ENCODE peak calls at places on chromosomes 2 and 18, in five cellular contexts. R is neuronal stem cell, B is left ventricle myocardium inferior, L is kidney, O is suprapubic skin. H is an unnamed sample. For H3K9me3, the result is how much of the 10 kb centered on the place peaks cover.

GRCh38 chr2:109364212-109364611 is 235.2 kb downstream of the SH3RF3 start:
- DNase-seq in R (no peak), O (no peak), L (no peak), B (no peak), H (no peak)

GRCh38 chr2:9984861-9985480 is 33.5 kb downstream of the GRHL1 start:
- DNase-seq in B (no peak), R (no peak), L (no peak), O (no peak), H (no peak)

GRCh38 chr18:3985030-3985429 is 470.1 kb downstream of the DLGAP1 start:
- DNase-seq in R (no peak), O (no peak), B (no peak), L (no peak), H (no peak)

GRCh38 chr18:77059294-77059916 is 73.2 kb downstream of the MBP start:
- DNase-seq in O (no peak), L (no peak), B (no peak), R (no peak), H (no peak)

GRCh38 chr2:127658146-127658545 is 12.2 kb downstream of the GPR17 start:
- DNase-seq in L (no peak), B (no peak), R (no peak), O (peak), H (no peak)

GRCh38 chr2:86541282-86541681 is 22.0 kb downstream of the CHMP3 start:
- DNase-seq in O (no peak), L (no peak), B (no peak), R (no peak), H (no peak)

GRCh38 chr2:218806346-218806978 is 24.5 kb downstream of the CYP27A1 start:
- DNase-seq in R (no peak), B (peak), L (peak), O (peak), H (peak)

GRCh38 chr2:150977296-150977695 is 284.4 kb downstream of the RBM43 start:
- DNase-seq in O (no peak), B (no peak), L (no peak), R (no peak), H (no peak)

GRCh38 chr2:138602166-138602460 is 100.5 kb downstream of the SPOPL start:
- DNase-seq in R (no peak), O (no peak), L (no peak), B (no peak), H (no peak)

GRCh38 chr2:1739961-1740713 is 4.2 kb downstream of the PXDN start:
- DNase-seq in O (peak), B (no peak), R (no peak), L (peak), H (no peak)

GRCh38 chr18:70332694-70333093 is 43.8 kb downstream of the SOCS6 start:
- DNase-seq in R (no peak), O (no peak), L (no peak), B (no peak), H (no peak)

GRCh38 chr2:37653805-37654378 is 17.6 kb downstream of the CDC42EP3 start:
- DNase-seq in L (peak), O (no peak), R (no peak), B (peak), H (peak)

GRCh38 chr18:64566461-64566860 is 417.6 kb upstream of the LINC00305 start:
- DNase-seq in O (no peak), L (no peak), B (no peak), R (no peak), H (no peak)

GRCh38 chr2:198916548-198916947 is 541.2 kb downstream of the SATB2 start:
- DNase-seq in O (no peak), B (no peak), R (no peak), L (no peak), H (no peak)

GRCh38 chr2:98376996-98377395 is 30.7 kb downstream of the CNGA3 start:
- DNase-seq in B (no peak), O (no peak), R (no peak), L (no peak), H (no peak)

GRCh38 chr18:63111549-63112402 is 207.8 kb downstream of the BCL2 start:
- DNase-seq in R (no peak), B (no peak), O (peak), L (no peak), H (peak)

GRCh38 chr2:119683074-119683716 is 4.2 kb downstream of the TMEM177 start:
- DNase-seq in L (no peak), B (no peak), R (no peak), O (no peak), H (no peak)
- H3K4me3 ChIP-seq in L (no peak), B (no peak), R (peak), O (no peak), H (no peak)

GRCh38 chr2:46050027-46050426 is 247.2 kb upstream of the EPAS1 start:
- DNase-seq in B (no peak), O (no peak), L (no peak), R (no peak), H (no peak)
- H3K27ac ChIP-seq in B (no peak), O (no peak), L (no peak), R (no peak), H (no peak)

GRCh38 chr2:108240966-108241365 is 1.2 kb downstream of the SULT1C3 start:
- DNase-seq in L (no peak), R (no peak), O (no peak), B (no peak), H (no peak)
- H3K9me3 ChIP-seq in L (under half), R (under half), O (under half), B (under half), H (under half)

GRCh38 chr2:95275601-95276243 is 1.5 kb downstream of the PROM2 start:
- DNase-seq in L (peak), B (no peak), R (no peak), O (peak), H (no peak)

GRCh38 chr2:95274291-95275150 is at the start of gene PROM2:
- DNase-seq in B (no peak), O (peak), R (no peak), L (peak), H (no peak)

GRCh38 chr2:95273911-95274290 is 348 bp upstream of the PROM2 start:
- DNase-seq in L (no peak), O (peak), R (no peak), B (no peak), H (no peak)

GRCh38 chr2:95276244-95276887 is 2.1 kb downstream of the PROM2 start:
- DNase-seq in R (no peak), L (peak), B (no peak), O (peak), H (no peak)

DNA sequence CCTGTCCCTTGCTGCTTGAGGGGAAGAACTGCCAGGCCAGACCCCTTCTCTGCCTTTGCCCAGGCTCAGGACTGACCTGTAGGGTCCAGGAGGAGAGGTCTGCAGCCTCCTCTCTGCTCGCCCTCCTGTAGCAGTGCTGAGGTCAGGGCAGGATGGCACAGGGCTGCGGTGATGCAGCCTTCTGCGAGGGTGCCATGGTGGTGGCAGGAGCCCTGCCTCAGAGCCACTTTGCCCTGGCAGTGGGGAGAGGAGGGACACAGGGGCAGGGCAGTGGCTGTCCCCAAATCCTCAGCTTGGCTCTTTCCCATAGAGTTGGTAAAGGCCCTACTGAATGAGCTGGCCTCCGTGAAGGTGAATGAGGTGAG is 884 bp downstream of the PROM2 start:
- DNase-seq in B (no peak), O (peak), R (no peak), L (peak), H (no peak)
- H3K4me3 ChIP-seq in B (no peak), O (peak), R (no peak), L (peak), H (no peak)